ENCODE peak calls at places on chromosomes 6 and 20, in nine cellular contexts. A is HL-60; K is CD8-positive, alpha-beta T cell; R is fibroblast of the aortic adventitia; N is keratinocyte; J is bronchial epithelial cell; W is tibial nerve; E is transverse colon; C is epithelial cell of proximal tubule. P is an unnamed sample.

GRCh38 chr6:52360601-52361346 is 1.2 kb upstream of the PAQR8 start:
- DNase-seq in A (no peak), K (no peak), R (no peak), N (no peak), J (peak; percentile 30), W (no peak), E (peak; percentile 34), C (no peak), P (no peak)

GRCh38 chr6:38179794-38180430 is 360.4 kb downstream of the ZFAND3 start:
- DNase-seq in A (no peak), K (no peak), R (no peak), N (no peak), J (no peak), W (no peak), E (no peak), C (no peak), P (peak; percentile 41)

GRCh38 chr20:23061713-23062561 is 12.5 kb upstream of the THBD start:
- DNase-seq in A (peak; percentile 60), K (no peak), R (peak; percentile 91), N (no peak), J (peak; percentile 59), W (no peak), E (peak; percentile 17), C (no peak), P (no peak)

GRCh38 chr6:36599791-36600209 is 5.6 kb downstream of the SRSF3 start:
- DNase-seq in A (no peak), K (peak; percentile 58), R (peak; percentile 37), N (no peak), J (peak; percentile 56), W (no peak), E (no peak), C (no peak), P (peak; percentile 78)

GRCh38 chr6:84926756-84927155 is 162.4 kb upstream of the TBX18 start:
- DNase-seq in A (no peak), K (no peak), R (no peak), N (no peak), J (peak; percentile 77), W (no peak), E (no peak), C (no peak), P (no peak)

GRCh38 chr20:58428364-58428763 is 39.3 kb downstream of the VAPB start:
- DNase-seq in A (no peak), K (no peak), R (no peak), N (no peak), J (no peak), W (no peak), E (no peak), C (no peak), P (no peak)

GRCh38 chr20:58810116-58810878 is 40.4 kb downstream of the GNAS-AS1 start:
- DNase-seq in A (no peak), K (no peak), R (no peak), N (no peak), J (no peak), W (no peak), E (no peak), C (no peak), P (no peak)

GRCh38 chr20:61930776-61931475 is 134.8 kb downstream of the TAF4 start:
- DNase-seq in A (no peak), K (no peak), R (no peak), N (no peak), J (no peak), W (no peak), E (no peak), C (no peak), P (peak; percentile 58)

GRCh38 chr20:2300002-2300401 is 4.2 kb downstream of the TGM3 start:
- DNase-seq in A (no peak), K (no peak), R (no peak), N (no peak), J (no peak), W (no peak), E (no peak), C (no peak), P (no peak)

GRCh38 chr6:82870582-82871172 is 195.0 kb downstream of the UBE3D start:
- DNase-seq in A (no peak), K (no peak), R (no peak), N (no peak), J (no peak), W (no peak), E (no peak), C (no peak), P (no peak)

GRCh38 chr6:112806163-112806900 is 459.2 kb downstream of the RFPL4B start:
- DNase-seq in A (no peak), K (no peak), R (no peak), N (no peak), J (no peak), W (no peak), E (no peak), C (no peak), P (no peak)

GRCh38 chr6:21666200-21666671 is 72.7 kb downstream of the SOX4 start:
- DNase-seq in A (peak; percentile 29), K (no peak), R (peak; percentile 4), N (no peak), J (no peak), W (no peak), E (peak; percentile 8), C (no peak), P (peak; percentile 74)

GRCh38 chr6:104951677-104952076 is 5.2 kb upstream of the LIN28B start:
- DNase-seq in A (no peak), K (no peak), R (no peak), N (no peak), J (no peak), W (no peak), E (no peak), C (no peak), P (no peak)

GRCh38 chr6:19757036-19757435 is 80.1 kb upstream of the ID4 start:
- DNase-seq in A (no peak), K (no peak), R (peak; percentile 45), N (no peak), J (peak; percentile 6), W (no peak), E (no peak), C (no peak), P (no peak)

GRCh38 chr6:35703554-35703953 is 14.8 kb upstream of the FKBP5 start:
- DNase-seq in A (no peak), K (no peak), R (no peak), N (no peak), J (no peak), W (no peak), E (no peak), C (no peak), P (no peak)

GRCh38 chr6:113352029-113352801 is 504.9 kb upstream of the MARCKS start:
- DNase-seq in A (no peak), K (no peak), R (peak; percentile 82), N (peak; percentile 69), J (peak; percentile 92), W (no peak), E (peak; percentile 12), C (peak; percentile 42), P (no peak)

GRCh38 chr6:147585256-147585655 is 76.8 kb downstream of the SAMD5 start:
- DNase-seq in A (no peak), K (no peak), R (no peak), N (no peak), J (no peak), W (no peak), E (no peak), C (no peak), P (no peak)

GRCh38 chr20:36017034-36017951 is 48.9 kb downstream of the CNBD2 start:
- DNase-seq in A (no peak), K (no peak), R (peak; percentile 84), N (no peak), J (peak; percentile 12), W (no peak), E (no peak), C (peak; percentile 88), P (peak; percentile 16)

GRCh38 chr20:54137115-54137514 is 36.7 kb downstream of the CYP24A1 start:
- DNase-seq in A (no peak), K (no peak), R (peak; percentile 45), N (no peak), J (no peak), W (no peak), E (no peak), C (no peak), P (no peak)

GRCh38 chr20:32560482-32560988 is 24.6 kb downstream of the NOL4L start:
- DNase-seq in A (no peak), K (no peak), R (no peak), N (no peak), J (no peak), W (no peak), E (no peak), C (no peak), P (no peak)

GRCh38 chr6:116280960-116281316 is 1.2 kb upstream of the TSPYL1 start:
- DNase-seq in A (no peak), K (no peak), R (no peak), N (no peak), J (no peak), W (no peak), E (no peak), C (no peak), P (no peak)
- H3K4me3 ChIP-seq in A (no peak overlapping the region), K (no peak overlapping the region), R (peak overlapping the region; percentile 92), N (peak overlapping the region; percentile 91), J (no peak overlapping the region), W (no peak overlapping the region), E (no peak overlapping the region), C (peak overlapping the region; percentile 90), P (peak overlapping the region; percentile 89)

GRCh38 chr20:45813489-45813888 is 1.0 kb downstream of the UBE2C start:
- DNase-seq in A (no peak), K (no peak), R (no peak), N (no peak), J (no peak), W (no peak), E (no peak), C (no peak), P (no peak)
- H3K4me3 ChIP-seq in A (peak overlapping the region; percentile 79), K (no peak overlapping the region), R (peak overlapping the region; percentile 82), N (peak overlapping the region; percentile 86), J (peak overlapping the region; percentile 56), W (no peak overlapping the region), E (no peak overlapping the region), C (peak overlapping the region; percentile 90), P (peak overlapping the region; percentile 72)

DNA sequence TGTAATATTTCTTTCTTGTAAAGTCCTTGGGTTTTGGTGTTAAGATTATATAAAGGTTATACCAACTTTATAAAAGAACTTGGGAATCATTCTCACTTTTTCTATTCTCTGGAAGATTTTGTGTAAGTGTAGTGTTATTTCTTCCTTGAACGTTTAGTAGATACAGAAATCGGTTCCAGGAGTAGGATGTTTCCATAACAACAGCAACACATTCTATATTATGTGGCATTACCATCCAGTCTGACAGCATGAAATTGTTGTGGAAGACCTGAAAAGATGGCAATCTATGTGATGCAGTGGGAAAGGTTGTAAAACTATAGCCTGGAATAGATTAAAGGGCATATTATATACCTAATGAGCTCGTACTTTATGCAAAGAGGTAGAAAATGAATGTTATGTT is 13.8 kb downstream of the ECT2L start:
- DNase-seq in A (no peak), K (no peak), R (no peak), N (no peak), J (no peak), W (no peak), E (no peak), C (no peak), P (no peak)
- H3K4me3 ChIP-seq in A (no peak overlapping the region), K (no peak overlapping the region), R (no peak overlapping the region), N (no peak overlapping the region), J (no peak overlapping the region), W (no peak overlapping the region), E (no peak overlapping the region), C (no peak overlapping the region), P (no peak overlapping the region)

DNA sequence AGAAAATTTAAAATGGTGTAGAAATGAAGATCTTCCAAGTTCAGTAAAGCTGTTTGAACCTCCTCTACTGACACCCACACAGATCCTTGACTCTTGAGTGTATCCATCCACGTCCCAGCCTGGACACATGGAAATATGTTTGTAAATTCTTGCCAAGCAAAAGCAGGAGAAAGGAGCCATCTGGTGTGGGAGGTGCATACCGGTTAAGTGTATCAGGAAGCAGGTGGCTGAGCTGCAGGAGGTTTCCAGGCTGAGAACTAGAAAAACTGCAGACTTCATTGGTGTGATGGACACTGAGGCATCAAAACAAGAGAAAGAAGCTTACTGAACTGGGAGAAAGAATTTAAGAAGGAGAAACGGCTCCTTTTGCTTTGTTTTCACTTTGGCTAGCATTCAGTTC is 229.9 kb upstream of the GRIK2 start:
- DNase-seq in A (no peak), K (no peak), R (no peak), N (no peak), J (no peak), W (no peak), E (no peak), C (no peak), P (no peak)
- H3K4me3 ChIP-seq in A (no peak overlapping the region), K (no peak overlapping the region), R (no peak overlapping the region), N (no peak overlapping the region), J (no peak overlapping the region), W (no peak overlapping the region), E (no peak overlapping the region), C (no peak overlapping the region), P (no peak overlapping the region)